ENCODE peak calls at places on chromosome 10, in six cellular contexts. U is AG10803; S is frontal cortex; G is IMR-90; Z is activated CD4-positive, CD25-positive, alpha-beta regulatory T cell; R is SJSA1. B is an unnamed sample.

GRCh38 chr10:69345890-69346474 is 67.7 kb downstream of the HK1 start:
- DNase-seq in Z (no peak), S (no peak), U (no peak), R (no peak), G (no peak), B (peak)

GRCh38 chr10:953836-954235 is 22.3 kb upstream of the LARP4B start:
- DNase-seq in Z (no peak), U (no peak), R (no peak), G (no peak), S (no peak), B (no peak)

GRCh38 chr10:108852211-108852610 is 1071.1 kb downstream of the XPNPEP1 start:
- DNase-seq in R (no peak), G (no peak), S (no peak), U (no peak), Z (no peak), B (no peak)

GRCh38 chr10:2936816-2937215 is 130.5 kb upstream of the PFKP start:
- DNase-seq in S (no peak), R (no peak), U (peak), Z (no peak), G (no peak), B (no peak)

GRCh38 chr10:101814466-101815041 is 3.7 kb downstream of the OGA start:
- DNase-seq in U (peak), R (no peak), Z (no peak), S (no peak), G (no peak), B (no peak)

GRCh38 chr10:8600192-8600591 is 545.7 kb downstream of the GATA3 start:
- DNase-seq in G (no peak), Z (no peak), R (no peak), U (no peak), S (no peak), B (no peak)

GRCh38 chr10:112678581-112678980 is 231.6 kb downstream of the VTI1A start:
- DNase-seq in S (no peak), Z (no peak), G (no peak), U (no peak), R (no peak), B (no peak)

GRCh38 chr10:132521041-132521465 is 16.5 kb upstream of the INPP5A start:
- DNase-seq in R (no peak), G (no peak), S (no peak), U (no peak), Z (no peak), B (no peak)

GRCh38 chr10:78209987-78210386 is 176.3 kb downstream of the RPS24 start:
- DNase-seq in Z (no peak), U (no peak), S (no peak), G (no peak), R (no peak), B (no peak)

GRCh38 chr10:79472951-79473350 is 27.5 kb upstream of the ZCCHC24 start:
- DNase-seq in R (no peak), Z (no peak), U (peak), S (no peak), G (no peak), B (no peak)

GRCh38 chr10:98536551-98536950 is 89.8 kb upstream of the HPS1 start:
- DNase-seq in U (peak), S (no peak), R (no peak), G (peak), Z (no peak), B (no peak)

GRCh38 chr10:43396928-43397624 is 11.9 kb downstream of the HNRNPF start:
- DNase-seq in G (peak), R (peak), S (peak), U (peak), Z (peak), B (peak)

GRCh38 chr10:110912374-110912773 is 6.6 kb downstream of the BBIP1 start:
- DNase-seq in U (peak), Z (no peak), G (peak), R (no peak), S (no peak), B (no peak)

GRCh38 chr10:131641231-131641630 is 259.6 kb upstream of the PPP2R2D start:
- DNase-seq in S (no peak), R (no peak), Z (no peak), U (no peak), G (no peak), B (no peak)

GRCh38 chr10:86087716-86088115 is 278.9 kb downstream of the GRID1 start:
- DNase-seq in U (no peak), Z (no peak), G (no peak), S (no peak), R (peak), B (no peak)

GRCh38 chr10:105914432-105914831 is 1250.1 kb downstream of the SORCS1 start:
- DNase-seq in U (no peak), S (no peak), G (no peak), Z (no peak), R (no peak), B (no peak)

GRCh38 chr10:122407375-122408125 is 33.0 kb downstream of the PLEKHA1 start:
- DNase-seq in Z (no peak), U (peak), S (peak), G (no peak), R (no peak), B (no peak)

GRCh38 chr10:127278001-127278400 is 81.6 kb upstream of the INSYN2A start:
- DNase-seq in G (peak), S (no peak), Z (no peak), R (peak), U (peak), B (no peak)

GRCh38 chr10:132882069-132882468 is 60.3 kb downstream of the CFAP46 start:
- DNase-seq in R (no peak), U (no peak), G (no peak), Z (no peak), S (no peak), B (no peak)

GRCh38 chr10:59285073-59285472 is 77.3 kb downstream of the FAM13C start:
- DNase-seq in S (no peak), U (no peak), Z (no peak), G (no peak), R (no peak), B (no peak)

GRCh38 chr10:92492748-92493240 is 81.1 kb downstream of the IDE start:
- DNase-seq in S (no peak), Z (no peak), R (no peak), G (no peak), U (no peak), B (no peak)

GRCh38 chr10:88004451-88004850 is 141.0 kb downstream of the PTEN start:
- DNase-seq in S (no peak), R (no peak), G (peak), U (peak), Z (no peak), B (no peak)

GRCh38 chr10:48468130-48468790 is 136.6 kb downstream of the ARHGAP22 start:
- DNase-seq in R (peak), G (no peak), U (no peak), S (no peak), Z (no peak), B (no peak)

GRCh38 chr10:71312840-71313789 is 5.9 kb upstream of the SLC29A3 start:
- DNase-seq in Z (no peak), U (peak), R (no peak), G (peak), S (peak), B (no peak)

GRCh38 chr10:70822421-70822820 is 6.7 kb downstream of the SGPL1 start:
- DNase-seq in Z (no peak), R (no peak), U (no peak), S (no peak), G (no peak), B (no peak)

GRCh38 chr10:108392286-108392685 is 1227.8 kb upstream of the SORCS1 start:
- DNase-seq in R (no peak), Z (no peak), S (no peak), U (peak), G (peak), B (no peak)

GRCh38 chr10:10872035-10872673 is 145.5 kb upstream of the CELF2 start:
- DNase-seq in Z (no peak), G (peak), S (no peak), U (peak), R (no peak), B (no peak)

GRCh38 chr10:112539340-112539739 is 92.3 kb downstream of the VTI1A start:
- DNase-seq in G (no peak), R (no peak), U (peak), S (no peak), Z (no peak), B (no peak)

GRCh38 chr10:123413353-123413752 is 252.8 kb upstream of the GPR26 start:
- DNase-seq in Z (no peak), U (no peak), G (no peak), R (no peak), S (no peak), B (no peak)

GRCh38 chr10:75588031-75588430 is 156.6 kb downstream of the LRMDA start:
- DNase-seq in S (no peak), R (no peak), U (no peak), Z (no peak), G (no peak), B (no peak)

GRCh38 chr10:128998101-128998500 is 468.9 kb upstream of the MGMT start:
- DNase-seq in G (no peak), S (no peak), U (no peak), R (no peak), Z (no peak), B (no peak)

GRCh38 chr10:53601260-53601875 is 828.8 kb upstream of the MBL2 start:
- DNase-seq in G (peak), Z (no peak), U (peak), S (peak), R (no peak), B (no peak)

GRCh38 chr10:114175667-114176066 is 1.7 kb upstream of the CCDC186 start:
- DNase-seq in G (no peak), Z (no peak), S (no peak), R (no peak), U (no peak), B (no peak)

GRCh38 chr10:14879055-14879800 is 562 bp downstream of the SUV39H2 start:
- DNase-seq in U (peak), S (peak), G (no peak), R (peak), Z (no peak), B (no peak)

GRCh38 chr10:69056129-69056528 is 31.8 kb upstream of the SRGN start:
- DNase-seq in S (no peak), R (no peak), G (no peak), Z (no peak), U (peak), B (no peak)

GRCh38 chr10:125513783-125514182 is 169.2 kb downstream of the TEX36 start:
- DNase-seq in S (no peak), R (no peak), U (no peak), Z (no peak), G (no peak), B (no peak)

GRCh38 chr10:69265521-69265920 is 12.8 kb upstream of the HK1 start:
- DNase-seq in S (no peak), U (no peak), G (no peak), R (no peak), Z (no peak), B (no peak)

GRCh38 chr10:108204528-108205313 is 1040.2 kb upstream of the SORCS1 start:
- DNase-seq in U (peak), G (no peak), Z (no peak), R (no peak), S (peak), B (no peak)

B was measured in D721Med.